ENCODE peak calls at places on chromosomes 6 and 20, in six cellular contexts. One of them, this sample, is unnamed.

GRCh38 chr6:157094038-157094437 is 229.3 kb downstream of the TMEM242 start:
- DNase-seq in B cell: peak; percentile 17
- DNase-seq in mammary epithelial cell: no peak
- DNase-seq in heart left ventricle: no peak
- DNase-seq in colonic mucosa: no peak
- DNase-seq in natural killer cell: no peak
- DNase-seq in this sample: no peak

GRCh38 chr6:11785449-11785951 is 6.9 kb upstream of the ADTRP start:
- DNase-seq in mammary epithelial cell: peak; percentile 61
- DNase-seq in heart left ventricle: no peak
- DNase-seq in colonic mucosa: no peak
- DNase-seq in natural killer cell: no peak
- DNase-seq in B cell: no peak
- DNase-seq in this sample: no peak

GRCh38 chr6:5112065-5112799 is 27.1 kb downstream of the PPP1R3G start:
- DNase-seq in natural killer cell: no peak
- DNase-seq in mammary epithelial cell: peak; percentile 97
- DNase-seq in B cell: no peak
- DNase-seq in heart left ventricle: no peak
- DNase-seq in colonic mucosa: no peak
- DNase-seq in this sample: no peak

GRCh38 chr6:32148289-32148688 is 3.5 kb downstream of the PRRT1 start:
- DNase-seq in colonic mucosa: no peak
- DNase-seq in mammary epithelial cell: no peak
- DNase-seq in heart left ventricle: no peak
- DNase-seq in natural killer cell: no peak
- DNase-seq in B cell: no peak
- DNase-seq in this sample: no peak

GRCh38 chr6:53398541-53399344 is 50.0 kb upstream of the ELOVL5 start:
- DNase-seq in heart left ventricle: no peak
- DNase-seq in natural killer cell: no peak
- DNase-seq in B cell: no peak
- DNase-seq in colonic mucosa: no peak
- DNase-seq in mammary epithelial cell: peak; percentile 12
- DNase-seq in this sample: no peak

GRCh38 chr6:142940487-142940886 is 4.5 kb downstream of the HIVEP2 start:
- DNase-seq in heart left ventricle: no peak
- DNase-seq in B cell: no peak
- DNase-seq in natural killer cell: no peak
- DNase-seq in mammary epithelial cell: no peak
- DNase-seq in colonic mucosa: no peak
- DNase-seq in this sample: no peak

GRCh38 chr6:10791673-10792072 is 44.1 kb downstream of the TMEM14B start:
- DNase-seq in heart left ventricle: no peak
- DNase-seq in mammary epithelial cell: no peak
- DNase-seq in natural killer cell: no peak
- DNase-seq in colonic mucosa: no peak
- DNase-seq in B cell: no peak
- DNase-seq in this sample: no peak

GRCh38 chr20:3420211-3420707 is 12.8 kb upstream of the DNAAF9 start:
- DNase-seq in mammary epithelial cell: peak; percentile 93
- DNase-seq in colonic mucosa: peak; percentile 28
- DNase-seq in B cell: no peak
- DNase-seq in heart left ventricle: peak; percentile 15
- DNase-seq in natural killer cell: no peak
- DNase-seq in this sample: no peak

GRCh38 chr6:109336221-109336955 is 45.9 kb downstream of the CD164 start:
- DNase-seq in colonic mucosa: peak; percentile 86
- DNase-seq in natural killer cell: no peak
- DNase-seq in B cell: no peak
- DNase-seq in mammary epithelial cell: peak; percentile 31
- DNase-seq in heart left ventricle: no peak
- DNase-seq in this sample: no peak

GRCh38 chr20:40689943-40690835 is 1.2 kb upstream of the MAFB start:
- DNase-seq in heart left ventricle: peak; percentile 89
- DNase-seq in mammary epithelial cell: peak; percentile 79
- DNase-seq in natural killer cell: peak; percentile 56
- DNase-seq in colonic mucosa: peak; percentile 90
- DNase-seq in B cell: peak; percentile 71
- DNase-seq in this sample: peak; percentile 91

GRCh38 chr6:5279891-5280338 is 18.6 kb downstream of the FARS2 start:
- DNase-seq in natural killer cell: no peak
- DNase-seq in B cell: no peak
- DNase-seq in mammary epithelial cell: no peak
- DNase-seq in heart left ventricle: no peak
- DNase-seq in colonic mucosa: no peak
- DNase-seq in this sample: no peak

GRCh38 chr20:22905667-22906066 is 129.4 kb upstream of the SSTR4 start:
- DNase-seq in heart left ventricle: peak; percentile 62
- DNase-seq in colonic mucosa: no peak
- DNase-seq in mammary epithelial cell: no peak
- DNase-seq in B cell: no peak
- DNase-seq in natural killer cell: no peak
- DNase-seq in this sample: no peak

GRCh38 chr6:31158863-31159855 is 770 bp downstream of the TCF19 start:
- DNase-seq in mammary epithelial cell: peak; percentile 49
- DNase-seq in colonic mucosa: peak; percentile 34
- DNase-seq in heart left ventricle: no peak
- DNase-seq in B cell: peak; percentile 33
- DNase-seq in natural killer cell: no peak
- DNase-seq in this sample: no peak

GRCh38 chr6:87277123-87277522 is 45.3 kb upstream of the SMIM8 start:
- DNase-seq in B cell: no peak
- DNase-seq in mammary epithelial cell: peak; percentile 23
- DNase-seq in natural killer cell: no peak
- DNase-seq in heart left ventricle: no peak
- DNase-seq in colonic mucosa: no peak
- DNase-seq in this sample: no peak

GRCh38 chr6:135270676-135271536 is 89.8 kb downstream of the MYB start:
- DNase-seq in heart left ventricle: no peak
- DNase-seq in natural killer cell: no peak
- DNase-seq in B cell: no peak
- DNase-seq in mammary epithelial cell: peak; percentile 69
- DNase-seq in colonic mucosa: peak; percentile 86
- DNase-seq in this sample: no peak

GRCh38 chr6:151577257-151577656 is 83.4 kb downstream of the CCDC170 start:
- DNase-seq in natural killer cell: no peak
- DNase-seq in B cell: no peak
- DNase-seq in colonic mucosa: no peak
- DNase-seq in heart left ventricle: no peak
- DNase-seq in mammary epithelial cell: no peak
- DNase-seq in this sample: no peak

GRCh38 chr6:34654061-34654460 is 42.5 kb downstream of the ILRUN start:
- DNase-seq in natural killer cell: no peak
- DNase-seq in heart left ventricle: no peak
- DNase-seq in mammary epithelial cell: no peak
- DNase-seq in colonic mucosa: no peak
- DNase-seq in B cell: no peak
- DNase-seq in this sample: no peak

GRCh38 chr6:142945446-142946180 is 637 bp upstream of the HIVEP2 start:
- DNase-seq in natural killer cell: peak; percentile 56
- DNase-seq in B cell: peak; percentile 83
- DNase-seq in heart left ventricle: peak; percentile 63
- DNase-seq in mammary epithelial cell: no peak
- DNase-seq in colonic mucosa: peak; percentile 61
- DNase-seq in this sample: peak; percentile 64

GRCh38 chr20:52083627-52084232 is 107.8 kb downstream of the ZFP64 start:
- DNase-seq in natural killer cell: peak; percentile 43
- DNase-seq in colonic mucosa: peak; percentile 57
- DNase-seq in B cell: peak; percentile 22
- DNase-seq in mammary epithelial cell: peak; percentile 25
- DNase-seq in heart left ventricle: no peak
- DNase-seq in this sample: peak; percentile 38

GRCh38 chr6:53338304-53338703 is 10.4 kb downstream of the ELOVL5 start:
- DNase-seq in heart left ventricle: no peak
- DNase-seq in mammary epithelial cell: no peak
- DNase-seq in B cell: no peak
- DNase-seq in colonic mucosa: no peak
- DNase-seq in natural killer cell: no peak
- DNase-seq in this sample: no peak

GRCh38 chr20:25058051-25058796 is at the start of gene ACSS1:
- DNase-seq in mammary epithelial cell: peak; percentile 15
- DNase-seq in colonic mucosa: peak; percentile 80
- DNase-seq in heart left ventricle: peak; percentile 80
- DNase-seq in B cell: peak; percentile 86
- DNase-seq in natural killer cell: peak; percentile 70
- DNase-seq in this sample: no peak

GRCh38 chr20:2955257-2955950 is 82.1 kb downstream of the PTPRA start:
- DNase-seq in heart left ventricle: no peak
- DNase-seq in mammary epithelial cell: no peak
- DNase-seq in B cell: no peak
- DNase-seq in natural killer cell: no peak
- DNase-seq in colonic mucosa: no peak
- DNase-seq in this sample: no peak

GRCh38 chr6:138188278-138188923 is 26.7 kb downstream of the ARFGEF3 start:
- DNase-seq in colonic mucosa: peak; percentile 42
- DNase-seq in heart left ventricle: no peak
- DNase-seq in natural killer cell: no peak
- DNase-seq in mammary epithelial cell: peak; percentile 51
- DNase-seq in B cell: no peak
- DNase-seq in this sample: no peak

GRCh38 chr20:52192296-52193007 is 873 bp upstream of the ZFP64 start:
- DNase-seq in colonic mucosa: no peak
- DNase-seq in heart left ventricle: peak; percentile 34
- DNase-seq in natural killer cell: no peak
- DNase-seq in B cell: no peak
- DNase-seq in mammary epithelial cell: no peak
- DNase-seq in this sample: no peak

GRCh38 chr6:20341564-20341963 is 60.1 kb upstream of the E2F3 start:
- DNase-seq in B cell: no peak
- DNase-seq in mammary epithelial cell: no peak
- DNase-seq in heart left ventricle: no peak
- DNase-seq in natural killer cell: no peak
- DNase-seq in colonic mucosa: no peak
- DNase-seq in this sample: no peak

GRCh38 chr6:74969591-74970267 is 236.1 kb downstream of the COL12A1 start:
- DNase-seq in mammary epithelial cell: no peak
- DNase-seq in B cell: no peak
- DNase-seq in natural killer cell: no peak
- DNase-seq in colonic mucosa: no peak
- DNase-seq in heart left ventricle: no peak
- DNase-seq in this sample: no peak

GRCh38 chr6:74967821-74968220 is 238.0 kb downstream of the COL12A1 start:
- DNase-seq in mammary epithelial cell: no peak
- DNase-seq in B cell: no peak
- DNase-seq in natural killer cell: no peak
- DNase-seq in heart left ventricle: no peak
- DNase-seq in colonic mucosa: no peak
- DNase-seq in this sample: no peak

GRCh38 chr6:74976026-74976425 is 229.8 kb downstream of the COL12A1 start:
- DNase-seq in mammary epithelial cell: peak; percentile 81
- DNase-seq in colonic mucosa: no peak
- DNase-seq in heart left ventricle: no peak
- DNase-seq in B cell: no peak
- DNase-seq in natural killer cell: no peak
- DNase-seq in this sample: no peak

GRCh38 chr6:74973621-74974020 is 232.2 kb downstream of the COL12A1 start:
- DNase-seq in natural killer cell: no peak
- DNase-seq in colonic mucosa: no peak
- DNase-seq in heart left ventricle: no peak
- DNase-seq in mammary epithelial cell: no peak
- DNase-seq in B cell: no peak
- DNase-seq in this sample: no peak

GRCh38 chr6:74971631-74972030 is 234.2 kb downstream of the COL12A1 start:
- DNase-seq in B cell: no peak
- DNase-seq in mammary epithelial cell: no peak
- DNase-seq in natural killer cell: no peak
- DNase-seq in colonic mucosa: no peak
- DNase-seq in heart left ventricle: no peak
- DNase-seq in this sample: no peak
- TF ChIP-seq CTCF in B cell: no peak
- TF ChIP-seq CTCF in mammary epithelial cell: no peak
- TF ChIP-seq CTCF in natural killer cell: no peak
- TF ChIP-seq CTCF in colonic mucosa: no peak
- TF ChIP-seq CTCF in heart left ventricle: no peak
- TF ChIP-seq CTCF in this sample: no peak

GRCh38 chr6:76684881-76685280 is 612.4 kb upstream of the IMPG1 start:
- DNase-seq in B cell: no peak
- DNase-seq in heart left ventricle: no peak
- DNase-seq in colonic mucosa: no peak
- DNase-seq in mammary epithelial cell: no peak
- DNase-seq in natural killer cell: no peak
- DNase-seq in this sample: no peak
- TF ChIP-seq CTCF in B cell: no peak
- TF ChIP-seq CTCF in heart left ventricle: no peak
- TF ChIP-seq CTCF in colonic mucosa: no peak
- TF ChIP-seq CTCF in mammary epithelial cell: peak; percentile 15
- TF ChIP-seq CTCF in natural killer cell: no peak
- TF ChIP-seq CTCF in this sample: no peak

GRCh38 chr6:162119349-162119748 is 608.2 kb downstream of the PRKN start:
- DNase-seq in B cell: no peak
- DNase-seq in natural killer cell: no peak
- DNase-seq in colonic mucosa: peak; percentile 25
- DNase-seq in mammary epithelial cell: no peak
- DNase-seq in heart left ventricle: peak; percentile 28
- DNase-seq in this sample: no peak
- TF ChIP-seq CTCF in B cell: no peak
- TF ChIP-seq CTCF in natural killer cell: no peak
- TF ChIP-seq CTCF in colonic mucosa: no peak
- TF ChIP-seq CTCF in mammary epithelial cell: no peak
- TF ChIP-seq CTCF in heart left ventricle: no peak
- TF ChIP-seq CTCF in this sample: no peak

GRCh38 chr6:165245287-165245686 is 64.1 kb downstream of the C6orf118 start:
- DNase-seq in B cell: no peak
- DNase-seq in heart left ventricle: no peak
- DNase-seq in mammary epithelial cell: no peak
- DNase-seq in natural killer cell: no peak
- DNase-seq in colonic mucosa: no peak
- DNase-seq in this sample: no peak

GRCh38 chr6:165244524-165245247 is 64.7 kb downstream of the C6orf118 start:
- DNase-seq in heart left ventricle: no peak
- DNase-seq in B cell: no peak
- DNase-seq in colonic mucosa: no peak
- DNase-seq in mammary epithelial cell: no peak
- DNase-seq in natural killer cell: no peak
- DNase-seq in this sample: no peak

GRCh38 chr6:165249808-165250207 is 59.6 kb downstream of the C6orf118 start:
- DNase-seq in natural killer cell: no peak
- DNase-seq in heart left ventricle: no peak
- DNase-seq in B cell: no peak
- DNase-seq in mammary epithelial cell: no peak
- DNase-seq in colonic mucosa: no peak
- DNase-seq in this sample: no peak

GRCh38 chr6:165243801-165244200 is 65.6 kb downstream of the C6orf118 start:
- DNase-seq in mammary epithelial cell: no peak
- DNase-seq in natural killer cell: no peak
- DNase-seq in colonic mucosa: no peak
- DNase-seq in heart left ventricle: no peak
- DNase-seq in B cell: no peak
- DNase-seq in this sample: no peak

DNA sequence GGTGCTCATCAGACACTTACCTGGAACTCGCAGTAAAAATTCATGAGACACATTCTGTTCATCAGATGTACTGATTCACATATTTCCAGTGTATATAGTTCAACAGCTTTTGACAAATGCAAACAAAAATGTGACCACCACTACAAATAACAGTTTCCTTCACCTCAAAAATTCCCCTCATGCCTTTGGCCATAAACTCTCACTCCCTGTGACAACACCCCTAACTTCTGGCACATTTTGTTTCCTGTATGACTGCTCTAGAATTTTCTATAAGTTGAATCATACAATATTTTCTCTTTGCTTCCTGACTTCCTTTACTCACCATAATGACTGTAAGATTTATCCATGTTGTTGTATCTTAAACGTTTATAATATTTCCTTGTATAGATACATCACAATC is 63.7 kb downstream of the C6orf118 start:
- DNase-seq in B cell: no peak
- DNase-seq in colonic mucosa: no peak
- DNase-seq in heart left ventricle: no peak
- DNase-seq in mammary epithelial cell: no peak
- DNase-seq in natural killer cell: no peak
- DNase-seq in this sample: no peak
- TF ChIP-seq CTCF in B cell: no peak
- TF ChIP-seq CTCF in colonic mucosa: no peak
- TF ChIP-seq CTCF in heart left ventricle: no peak
- TF ChIP-seq CTCF in mammary epithelial cell: no peak
- TF ChIP-seq CTCF in natural killer cell: no peak
- TF ChIP-seq CTCF in this sample: no peak